ENCODE peak calls at places on chromosomes 6 and 20, in eight cellular contexts. T, K, H, U, Z, C, B and P are unnamed samples.

GRCh38 chr20:25399038-25399430 is 8.4 kb upstream of the ABHD12 start:
- DNase-seq in T (peak), K (peak), H (peak), U (no peak), Z (no peak), C (peak), B (peak), P (peak)

GRCh38 chr6:28383235-28384142 is 16.1 kb downstream of the ZSCAN12 start:
- DNase-seq in T (peak), K (peak), H (no peak), U (peak), Z (peak), C (peak), B (peak), P (peak)

GRCh38 chr20:21103582-21104465 is 2.3 kb downstream of the LINC00237 start:
- DNase-seq in T (no peak), K (no peak), H (no peak), U (no peak), Z (no peak), C (peak), B (peak), P (no peak)

GRCh38 chr6:156777866-156778614 is 862 bp downstream of the ARID1B start:
- DNase-seq in T (peak), K (no peak), H (peak), U (peak), Z (peak), C (peak), B (peak), P (peak)

GRCh38 chr20:64070244-64070993 is 7.4 kb downstream of the TCEA2 start:
- DNase-seq in T (no peak), K (no peak), H (no peak), U (no peak), Z (no peak), C (no peak), B (no peak), P (no peak)

GRCh38 chr20:9966966-9967365 is 67.8 kb upstream of the ANKEF1 start:
- DNase-seq in T (no peak), K (no peak), H (no peak), U (no peak), Z (no peak), C (peak), B (peak), P (no peak)

GRCh38 chr20:18840248-18840645 is 26.7 kb downstream of the SCP2D1 start:
- DNase-seq in T (no peak), K (no peak), H (no peak), U (no peak), Z (no peak), C (no peak), B (no peak), P (no peak)

GRCh38 chr20:60952861-60953260 is 299.2 kb upstream of the CDH4 start:
- DNase-seq in T (no peak), K (no peak), H (no peak), U (no peak), Z (no peak), C (no peak), B (no peak), P (no peak)

GRCh38 chr20:41213150-41213820 is 75.9 kb downstream of the PLCG1 start:
- DNase-seq in T (peak), K (no peak), H (no peak), U (no peak), Z (no peak), C (no peak), B (peak), P (no peak)

GRCh38 chr6:25713802-25714201 is 40.7 kb upstream of the SLC17A4 start:
- DNase-seq in T (peak), K (no peak), H (no peak), U (no peak), Z (no peak), C (no peak), B (no peak), P (no peak)

GRCh38 chr20:62792182-62792939 is 3.9 kb upstream of the MRGBP start:
- DNase-seq in T (no peak), K (no peak), H (no peak), U (no peak), Z (no peak), C (no peak), B (peak), P (no peak)

GRCh38 chr20:44585042-44585968 is 2.9 kb downstream of the PKIG start:
- DNase-seq in T (no peak), K (no peak), H (peak), U (no peak), Z (no peak), C (no peak), B (no peak), P (no peak)
- H3K4me3 ChIP-seq in T (no peak), K (no peak), H (peak), U (peak), Z (no peak), C (no peak), B (no peak), P (no peak)

GRCh38 chr20:58378704-58379103 is 10.3 kb upstream of the VAPB start:
- DNase-seq in T (no peak), K (no peak), H (no peak), U (no peak), Z (no peak), C (no peak), B (no peak), P (no peak)
- TF ChIP-seq CTCF in T (peak), K (no peak), H (peak), U (no peak), Z (no peak), C (peak), B (no peak), P (no peak)

GRCh38 chr20:56624786-56625681 is 4.1 kb upstream of the TFAP2C start:
- DNase-seq in T (no peak), K (no peak), H (no peak), U (no peak), Z (no peak), C (peak), B (no peak), P (peak)
- H3K4me3 ChIP-seq in T (no peak), K (no peak), H (no peak), U (no peak), Z (no peak), C (peak), B (no peak), P (peak)

GRCh38 chr6:99296261-99296660 is 53.2 kb downstream of the FAXC start:
- DNase-seq in T (no peak), K (no peak), H (no peak), U (no peak), Z (no peak), C (no peak), B (no peak), P (no peak)
- TF ChIP-seq CTCF in T (no peak), K (no peak), H (no peak), U (no peak), Z (no peak), C (no peak), B (no peak), P (no peak)